ENCODE peak calls at places on chromosomes 16 and 17, in eight cellular contexts. J, F, E, K, O, P, G and X are unnamed samples.

GRCh38 chr17:70608957-70609356 is 439.6 kb downstream of the KCNJ2 start:
- DNase-seq in J (no peak), F (no peak), E (no peak), K (no peak), O (no peak), P (no peak), G (no peak), X (no peak)

GRCh38 chr16:75246504-75247205 is 4.8 kb downstream of the BCAR1 start:
- DNase-seq in J (no peak), F (no peak), E (no peak), K (no peak), O (no peak), P (no peak), G (no peak), X (no peak)

GRCh38 chr16:19113577-19114358 is at the start of gene ITPRIPL2:
- DNase-seq in J (peak; percentile 76), F (peak; percentile 88), E (peak; percentile 71), K (peak; percentile 74), O (peak; percentile 89), P (peak; percentile 73), G (peak; percentile 95), X (peak; percentile 75)

GRCh38 chr16:27817038-27817437 is 246.5 kb downstream of the GSG1L start:
- DNase-seq in J (no peak), F (no peak), E (no peak), K (no peak), O (no peak), P (no peak), G (no peak), X (no peak)

GRCh38 chr17:76633628-76634328 is 9.8 kb downstream of the ST6GALNAC1 start:
- DNase-seq in J (no peak), F (no peak), E (no peak), K (no peak), O (no peak), P (no peak), G (no peak), X (no peak)

GRCh38 chr17:14725729-14726128 is 424.8 kb downstream of the HS3ST3B1 start:
- DNase-seq in J (no peak), F (no peak), E (no peak), K (no peak), O (no peak), P (no peak), G (no peak), X (no peak)

GRCh38 chr16:69318911-69319289 is 7.8 kb downstream of the VPS4A start:
- DNase-seq in J (no peak), F (no peak), E (no peak), K (no peak), O (no peak), P (no peak), G (no peak), X (no peak)

GRCh38 chr17:35373984-35374765 is 754 bp upstream of the SLFN11 start:
- DNase-seq in J (peak; percentile 41), F (peak; percentile 23), E (peak; percentile 66), K (peak; percentile 62), O (peak; percentile 35), P (peak; percentile 51), G (no peak), X (peak; percentile 25)

GRCh38 chr17:65533056-65533745 is 28.2 kb downstream of the AXIN2 start:
- DNase-seq in J (no peak), F (no peak), E (no peak), K (no peak), O (no peak), P (no peak), G (no peak), X (no peak)

GRCh38 chr16:47019563-47019962 is 46.1 kb upstream of the DNAJA2 start:
- DNase-seq in J (no peak), F (no peak), E (no peak), K (no peak), O (no peak), P (no peak), G (no peak), X (no peak)

GRCh38 chr16:53135329-53135728 is 80.5 kb downstream of the CHD9 start:
- DNase-seq in J (no peak), F (no peak), E (no peak), K (no peak), O (no peak), P (no peak), G (no peak), X (no peak)
- TF ChIP-seq CTCF in J (no peak), F (no peak), E (no peak), K (no peak), O (no peak), P (no peak), G (no peak), X (no peak)

GRCh38 chr17:437545-437944 is 84.9 kb upstream of the RPH3AL start:
- DNase-seq in J (no peak), F (no peak), E (no peak), K (no peak), O (no peak), P (no peak), G (no peak), X (no peak)
- TF ChIP-seq CTCF in J (no peak), F (no peak), E (no peak), K (no peak), O (no peak), P (no peak), G (no peak), X (no peak)

GRCh38 chr17:34313164-34313563 is 6.1 kb upstream of the CCL8 start:
- DNase-seq in J (no peak), F (no peak), E (no peak), K (no peak), O (no peak), P (no peak), G (no peak), X (no peak)

GRCh38 chr17:34319087-34319486 is at the start of gene CCL8:
- DNase-seq in J (no peak), F (no peak), E (no peak), K (no peak), O (no peak), P (no peak), G (no peak), X (no peak)

GRCh38 chr17:34321981-34322380 is 2.7 kb downstream of the CCL8 start:
- DNase-seq in J (no peak), F (no peak), E (no peak), K (no peak), O (no peak), P (no peak), G (no peak), X (no peak)

GRCh38 chr17:34314279-34314678 is 5.0 kb upstream of the CCL8 start:
- DNase-seq in J (no peak), F (peak; percentile 17), E (no peak), K (no peak), O (no peak), P (no peak), G (no peak), X (no peak)

GRCh38 chr17:34318474-34318873 is 761 bp upstream of the CCL8 start:
- DNase-seq in J (no peak), F (no peak), E (no peak), K (peak; percentile 56), O (no peak), P (no peak), G (no peak), X (no peak)
- TF ChIP-seq CTCF in J (peak; percentile 25), F (no peak), E (peak; percentile 42), K (peak; percentile 39), O (no peak), P (no peak), G (no peak), X (no peak)

DNA sequence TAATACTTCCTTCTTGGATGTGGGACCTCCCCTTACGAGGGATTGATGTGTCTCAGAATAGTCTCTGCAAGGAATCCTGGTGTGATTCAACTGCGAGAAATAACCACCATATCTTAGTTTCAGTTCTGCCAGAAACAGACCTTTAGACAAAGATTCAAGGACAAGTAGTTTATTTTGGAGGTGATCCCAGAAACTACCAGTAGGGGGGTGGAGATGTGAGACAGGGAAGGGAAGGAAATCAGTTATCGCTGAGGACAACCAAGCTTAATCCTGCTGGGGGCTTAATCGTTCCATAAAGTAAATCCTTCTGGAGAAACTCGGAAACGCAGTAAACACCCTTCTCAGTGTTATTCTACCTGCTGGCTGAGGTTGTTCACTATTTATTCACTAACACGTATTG is 5.0 kb upstream of the SDR42E1 start:
- DNase-seq in J (no peak), F (no peak), E (no peak), K (no peak), O (no peak), P (no peak), G (no peak), X (no peak)
- TF ChIP-seq CTCF in J (no peak), F (no peak), E (no peak), K (peak; percentile 27), O (no peak), P (no peak), G (no peak), X (no peak)

DNA sequence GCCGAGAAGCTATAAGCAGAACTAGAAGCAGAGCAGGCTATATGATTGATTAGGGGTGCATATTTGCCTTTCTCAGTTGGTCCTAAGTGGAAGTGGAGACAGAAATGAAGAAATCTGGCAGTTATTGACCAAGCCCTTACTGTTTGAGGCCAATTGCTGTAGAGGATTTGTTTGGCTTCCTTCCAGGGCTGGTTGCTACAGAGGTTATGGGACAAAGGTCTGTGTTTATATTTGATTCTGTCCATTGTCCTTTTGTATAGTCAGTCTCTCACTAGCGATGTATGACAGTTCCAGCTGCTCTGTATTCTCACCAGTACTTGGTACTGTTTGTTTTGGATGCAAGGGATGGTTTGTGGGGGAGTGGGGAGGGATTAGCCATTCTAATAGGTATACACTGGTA is 7.3 kb upstream of the ALOX15 start:
- DNase-seq in J (no peak), F (no peak), E (no peak), K (no peak), O (no peak), P (no peak), G (no peak), X (no peak)
- TF ChIP-seq CTCF in J (no peak), F (no peak), E (no peak), K (no peak), O (no peak), P (no peak), G (no peak), X (no peak)

GRCh38 chr17:63446218-63446980 is at the start of gene CYB561:
- DNase-seq in J (peak; percentile 96), F (peak; percentile 91), E (peak; percentile 87), K (no peak), O (peak; percentile 89), P (peak; percentile 82), G (no peak), X (peak; percentile 95)
- TF ChIP-seq CTCF in J (peak; percentile 27), F (no peak), E (no peak), K (no peak), O (no peak), P (no peak), G (no peak), X (no peak)

DNA sequence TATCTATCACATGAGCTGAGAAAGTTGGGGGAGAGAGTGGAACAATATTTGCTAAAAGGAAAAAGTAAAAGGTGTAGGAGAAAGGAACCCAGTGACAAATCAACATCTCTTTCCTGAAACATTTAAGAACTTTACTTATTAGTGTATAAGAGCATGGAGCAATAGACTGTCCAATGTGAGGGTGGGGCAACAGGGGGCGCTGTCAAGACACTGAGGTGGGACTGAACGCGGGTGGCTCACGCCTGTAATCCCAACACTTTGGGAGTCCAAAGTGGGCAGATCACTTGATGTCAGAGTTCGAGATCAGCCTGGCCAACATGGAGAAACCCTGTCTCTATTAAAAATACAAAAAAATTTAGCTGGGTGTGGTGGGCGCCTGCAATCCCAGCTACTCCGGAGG is 21.2 kb downstream of the PCTP start:
- DNase-seq in J (no peak), F (no peak), E (no peak), K (no peak), O (no peak), P (no peak), G (no peak), X (no peak)
- TF ChIP-seq CTCF in J (peak; percentile 24), F (no peak), E (no peak), K (no peak), O (no peak), P (no peak), G (no peak), X (no peak)